ENCODE peak calls at places on chromosomes 16 and 17, in seven cellular contexts. One of them, this sample, is unnamed.

GRCh38 chr16:34802396-34802795 is 1343.0 kb downstream of the TP53TG3F start:
- DNase-seq in fibroblast of the aortic adventitia: no peak
- DNase-seq in GM20000: peak; percentile 1
- DNase-seq in tibial artery: no peak
- DNase-seq in progenitor cell of endocrine pancreas: no peak
- DNase-seq in osteocyte: no peak
- DNase-seq in prostate gland: no peak
- DNase-seq in this sample: no peak

GRCh38 chr17:58336456-58337094 is 8.0 kb upstream of the TSPOAP1 start:
- DNase-seq in fibroblast of the aortic adventitia: peak; percentile 43
- DNase-seq in GM20000: no peak
- DNase-seq in tibial artery: no peak
- DNase-seq in progenitor cell of endocrine pancreas: no peak
- DNase-seq in osteocyte: no peak
- DNase-seq in prostate gland: no peak
- DNase-seq in this sample: no peak

GRCh38 chr16:9050102-9050830 is 41.2 kb upstream of the HAPSTR1 start:
- DNase-seq in fibroblast of the aortic adventitia: no peak
- DNase-seq in GM20000: no peak
- DNase-seq in tibial artery: no peak
- DNase-seq in progenitor cell of endocrine pancreas: peak; percentile 10
- DNase-seq in osteocyte: no peak
- DNase-seq in prostate gland: no peak
- DNase-seq in this sample: peak; percentile 41

GRCh38 chr17:55751720-55752250 is 934 bp downstream of the PCTP start:
- DNase-seq in fibroblast of the aortic adventitia: peak; percentile 5
- DNase-seq in GM20000: no peak
- DNase-seq in tibial artery: no peak
- DNase-seq in progenitor cell of endocrine pancreas: no peak
- DNase-seq in osteocyte: no peak
- DNase-seq in prostate gland: no peak
- DNase-seq in this sample: no peak

GRCh38 chr17:63699638-63700527 is at the start of gene LIMD2:
- DNase-seq in fibroblast of the aortic adventitia: no peak
- DNase-seq in GM20000: peak; percentile 93
- DNase-seq in tibial artery: peak; percentile 73
- DNase-seq in progenitor cell of endocrine pancreas: peak; percentile 60
- DNase-seq in osteocyte: no peak
- DNase-seq in prostate gland: peak; percentile 51
- DNase-seq in this sample: peak; percentile 72

GRCh38 chr17:72600934-72601333 is 480.1 kb downstream of the SOX9 start:
- DNase-seq in fibroblast of the aortic adventitia: peak; percentile 54
- DNase-seq in GM20000: no peak
- DNase-seq in tibial artery: no peak
- DNase-seq in progenitor cell of endocrine pancreas: no peak
- DNase-seq in osteocyte: no peak
- DNase-seq in prostate gland: no peak
- DNase-seq in this sample: no peak

GRCh38 chr16:85616608-85617311 is 3.6 kb downstream of the GSE1 start:
- DNase-seq in fibroblast of the aortic adventitia: no peak
- DNase-seq in GM20000: peak; percentile 87
- DNase-seq in tibial artery: no peak
- DNase-seq in progenitor cell of endocrine pancreas: no peak
- DNase-seq in osteocyte: no peak
- DNase-seq in prostate gland: peak; percentile 65
- DNase-seq in this sample: no peak

GRCh38 chr17:75289832-75290337 is 652 bp upstream of the SLC25A19 start:
- DNase-seq in fibroblast of the aortic adventitia: peak; percentile 63
- DNase-seq in GM20000: no peak
- DNase-seq in tibial artery: peak; percentile 74
- DNase-seq in progenitor cell of endocrine pancreas: no peak
- DNase-seq in osteocyte: no peak
- DNase-seq in prostate gland: peak; percentile 32
- DNase-seq in this sample: no peak

GRCh38 chr16:1323296-1324239 is 9.9 kb upstream of the BAIAP3 start:
- DNase-seq in fibroblast of the aortic adventitia: no peak
- DNase-seq in GM20000: no peak
- DNase-seq in tibial artery: no peak
- DNase-seq in progenitor cell of endocrine pancreas: no peak
- DNase-seq in osteocyte: no peak
- DNase-seq in prostate gland: peak; percentile 35
- DNase-seq in this sample: no peak

GRCh38 chr17:20046629-20047028 is 37.5 kb downstream of the SPECC1 start:
- DNase-seq in fibroblast of the aortic adventitia: no peak
- DNase-seq in GM20000: no peak
- DNase-seq in tibial artery: no peak
- DNase-seq in progenitor cell of endocrine pancreas: no peak
- DNase-seq in osteocyte: no peak
- DNase-seq in prostate gland: no peak
- DNase-seq in this sample: no peak

GRCh38 chr17:58330544-58330996 is 2.0 kb upstream of the TSPOAP1 start:
- DNase-seq in fibroblast of the aortic adventitia: no peak
- DNase-seq in GM20000: no peak
- DNase-seq in tibial artery: no peak
- DNase-seq in progenitor cell of endocrine pancreas: no peak
- DNase-seq in osteocyte: no peak
- DNase-seq in prostate gland: no peak
- DNase-seq in this sample: no peak

GRCh38 chr16:28273511-28273910 is 18.8 kb upstream of the SBK1 start:
- DNase-seq in fibroblast of the aortic adventitia: no peak
- DNase-seq in GM20000: no peak
- DNase-seq in tibial artery: no peak
- DNase-seq in progenitor cell of endocrine pancreas: no peak
- DNase-seq in osteocyte: no peak
- DNase-seq in prostate gland: no peak
- DNase-seq in this sample: no peak

GRCh38 chr16:70652322-70652721 is 6.0 kb downstream of the IL34 start:
- DNase-seq in fibroblast of the aortic adventitia: peak; percentile 23
- DNase-seq in GM20000: peak; percentile 7
- DNase-seq in tibial artery: no peak
- DNase-seq in progenitor cell of endocrine pancreas: no peak
- DNase-seq in osteocyte: no peak
- DNase-seq in prostate gland: no peak
- DNase-seq in this sample: no peak

GRCh38 chr16:12754824-12755543 is 48.7 kb downstream of the CPPED1 start:
- DNase-seq in fibroblast of the aortic adventitia: no peak
- DNase-seq in GM20000: no peak
- DNase-seq in tibial artery: no peak
- DNase-seq in progenitor cell of endocrine pancreas: no peak
- DNase-seq in osteocyte: no peak
- DNase-seq in prostate gland: no peak
- DNase-seq in this sample: no peak

GRCh38 chr17:55067697-55068439 is 99.3 kb downstream of the STXBP4 start:
- DNase-seq in fibroblast of the aortic adventitia: peak; percentile 8
- DNase-seq in GM20000: no peak
- DNase-seq in tibial artery: no peak
- DNase-seq in progenitor cell of endocrine pancreas: no peak
- DNase-seq in osteocyte: no peak
- DNase-seq in prostate gland: no peak
- DNase-seq in this sample: no peak

GRCh38 chr17:67488161-67488560 is 111.1 kb downstream of the PITPNC1 start:
- DNase-seq in fibroblast of the aortic adventitia: peak; percentile 91
- DNase-seq in GM20000: no peak
- DNase-seq in tibial artery: peak; percentile 74
- DNase-seq in progenitor cell of endocrine pancreas: no peak
- DNase-seq in osteocyte: no peak
- DNase-seq in prostate gland: no peak
- DNase-seq in this sample: no peak

GRCh38 chr16:11871193-11871592 is 19.9 kb upstream of the RSL1D1 start:
- DNase-seq in fibroblast of the aortic adventitia: peak; percentile 55
- DNase-seq in GM20000: no peak
- DNase-seq in tibial artery: no peak
- DNase-seq in progenitor cell of endocrine pancreas: no peak
- DNase-seq in osteocyte: no peak
- DNase-seq in prostate gland: no peak
- DNase-seq in this sample: peak; percentile 45

GRCh38 chr16:57091200-57091989 is 988 bp upstream of the CPNE2 start:
- DNase-seq in fibroblast of the aortic adventitia: peak; percentile 28
- DNase-seq in GM20000: no peak
- DNase-seq in tibial artery: peak; percentile 80
- DNase-seq in progenitor cell of endocrine pancreas: peak; percentile 26
- DNase-seq in osteocyte: no peak
- DNase-seq in prostate gland: no peak
- DNase-seq in this sample: no peak

GRCh38 chr17:45282683-45283644 is 21.1 kb upstream of the SPATA32 start:
- DNase-seq in fibroblast of the aortic adventitia: no peak
- DNase-seq in GM20000: no peak
- DNase-seq in tibial artery: no peak
- DNase-seq in progenitor cell of endocrine pancreas: no peak
- DNase-seq in osteocyte: no peak
- DNase-seq in prostate gland: no peak
- DNase-seq in this sample: no peak

GRCh38 chr17:59311051-59311468 is 20.4 kb upstream of the YPEL2 start:
- DNase-seq in fibroblast of the aortic adventitia: peak; percentile 70
- DNase-seq in GM20000: peak; percentile 74
- DNase-seq in tibial artery: no peak
- DNase-seq in progenitor cell of endocrine pancreas: no peak
- DNase-seq in osteocyte: no peak
- DNase-seq in prostate gland: peak; percentile 44
- DNase-seq in this sample: peak; percentile 43

GRCh38 chr17:63433746-63434591 is 12.1 kb downstream of the CYB561 start:
- DNase-seq in fibroblast of the aortic adventitia: peak; percentile 98
- DNase-seq in GM20000: no peak
- DNase-seq in tibial artery: peak; percentile 90
- DNase-seq in progenitor cell of endocrine pancreas: no peak
- DNase-seq in osteocyte: no peak
- DNase-seq in prostate gland: peak; percentile 56
- DNase-seq in this sample: no peak

GRCh38 chr17:56392274-56392673 is 201.2 kb upstream of the NOG start:
- DNase-seq in fibroblast of the aortic adventitia: no peak
- DNase-seq in GM20000: no peak
- DNase-seq in tibial artery: no peak
- DNase-seq in progenitor cell of endocrine pancreas: no peak
- DNase-seq in osteocyte: no peak
- DNase-seq in prostate gland: no peak
- DNase-seq in this sample: no peak

GRCh38 chr17:8300629-8301242 is 5.5 kb upstream of the SLC25A35 start:
- DNase-seq in fibroblast of the aortic adventitia: peak; percentile 67
- DNase-seq in GM20000: peak; percentile 86
- DNase-seq in tibial artery: no peak
- DNase-seq in progenitor cell of endocrine pancreas: peak; percentile 35
- DNase-seq in osteocyte: no peak
- DNase-seq in prostate gland: peak; percentile 58
- DNase-seq in this sample: peak; percentile 44

GRCh38 chr17:32552280-32552679 is 65.5 kb downstream of the CDK5R1 start:
- DNase-seq in fibroblast of the aortic adventitia: no peak
- DNase-seq in GM20000: no peak
- DNase-seq in tibial artery: no peak
- DNase-seq in progenitor cell of endocrine pancreas: no peak
- DNase-seq in osteocyte: no peak
- DNase-seq in prostate gland: no peak
- DNase-seq in this sample: no peak

GRCh38 chr17:55341432-55341831 is 76.7 kb downstream of the HLF start:
- DNase-seq in fibroblast of the aortic adventitia: peak; percentile 42
- DNase-seq in GM20000: no peak
- DNase-seq in tibial artery: no peak
- DNase-seq in progenitor cell of endocrine pancreas: no peak
- DNase-seq in osteocyte: no peak
- DNase-seq in prostate gland: no peak
- DNase-seq in this sample: no peak

GRCh38 chr16:27929818-27930217 is 133.7 kb downstream of the GSG1L start:
- DNase-seq in fibroblast of the aortic adventitia: no peak
- DNase-seq in GM20000: no peak
- DNase-seq in tibial artery: no peak
- DNase-seq in progenitor cell of endocrine pancreas: no peak
- DNase-seq in osteocyte: no peak
- DNase-seq in prostate gland: no peak
- DNase-seq in this sample: no peak

GRCh38 chr17:77695386-77695785 is 263.1 kb upstream of the TNRC6C start:
- DNase-seq in fibroblast of the aortic adventitia: no peak
- DNase-seq in GM20000: no peak
- DNase-seq in tibial artery: peak; percentile 40
- DNase-seq in progenitor cell of endocrine pancreas: no peak
- DNase-seq in osteocyte: peak; percentile 64
- DNase-seq in prostate gland: no peak
- DNase-seq in this sample: no peak

GRCh38 chr17:7280519-7281073 is 922 bp upstream of the SLC2A4 start:
- DNase-seq in fibroblast of the aortic adventitia: peak; percentile 82
- DNase-seq in GM20000: peak; percentile 91
- DNase-seq in tibial artery: peak; percentile 91
- DNase-seq in progenitor cell of endocrine pancreas: peak; percentile 70
- DNase-seq in osteocyte: peak; percentile 90
- DNase-seq in prostate gland: peak; percentile 74
- DNase-seq in this sample: peak; percentile 82
- TF ChIP-seq CTCF in fibroblast of the aortic adventitia: peak; percentile 95
- TF ChIP-seq CTCF in GM20000: peak; percentile 88
- TF ChIP-seq CTCF in tibial artery: peak; percentile 96
- TF ChIP-seq CTCF in progenitor cell of endocrine pancreas: peak; percentile 84
- TF ChIP-seq CTCF in osteocyte: peak; percentile 91
- TF ChIP-seq CTCF in prostate gland: peak; percentile 84
- TF ChIP-seq CTCF in this sample: peak; percentile 75

DNA sequence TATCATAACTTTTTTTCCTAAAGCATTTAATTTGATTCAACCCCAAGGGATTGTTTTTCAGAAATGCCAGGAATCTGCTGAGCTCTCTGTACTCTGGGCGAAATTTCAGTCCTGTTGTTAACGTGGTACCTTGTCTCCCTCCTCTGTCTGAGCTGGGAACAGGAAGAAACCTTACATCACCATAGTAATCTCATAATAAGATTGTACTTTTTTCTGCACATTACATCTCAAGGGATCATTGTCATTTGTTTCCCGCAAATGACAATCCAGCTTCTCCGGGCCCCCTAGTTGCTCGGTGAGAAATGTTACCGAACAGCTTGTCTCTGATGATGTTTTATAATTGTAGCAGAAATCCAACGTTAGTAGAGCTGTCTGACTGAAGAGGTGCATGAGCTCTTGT is 152.7 kb upstream of the ERCC4 start:
- DNase-seq in fibroblast of the aortic adventitia: no peak
- DNase-seq in GM20000: no peak
- DNase-seq in tibial artery: no peak
- DNase-seq in progenitor cell of endocrine pancreas: no peak
- DNase-seq in osteocyte: no peak
- DNase-seq in prostate gland: no peak
- DNase-seq in this sample: no peak
- TF ChIP-seq CTCF in fibroblast of the aortic adventitia: no peak
- TF ChIP-seq CTCF in GM20000: no peak
- TF ChIP-seq CTCF in tibial artery: peak; percentile 35
- TF ChIP-seq CTCF in progenitor cell of endocrine pancreas: peak; percentile 74
- TF ChIP-seq CTCF in osteocyte: no peak
- TF ChIP-seq CTCF in prostate gland: no peak
- TF ChIP-seq CTCF in this sample: no peak

DNA sequence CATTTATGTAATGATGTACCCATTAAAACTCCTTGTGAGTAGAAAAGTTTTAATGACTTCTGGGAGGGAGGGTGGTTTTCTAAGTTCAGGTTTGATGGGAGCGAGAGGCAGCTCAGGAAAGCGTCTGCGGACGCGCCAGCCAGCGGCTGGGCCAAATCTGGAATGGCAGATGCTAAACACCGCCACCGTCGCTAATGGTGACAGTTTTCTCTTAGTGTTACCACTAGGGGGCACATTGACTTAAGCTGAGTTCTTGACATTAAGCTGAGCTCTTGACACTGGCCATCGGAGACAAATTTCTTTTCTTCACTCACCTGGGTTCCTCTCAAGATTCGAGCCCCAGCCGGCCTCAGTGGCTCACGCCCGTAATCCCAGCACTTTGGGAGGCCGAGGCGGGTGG is 6.7 kb downstream of the TRPV1 start:
- DNase-seq in fibroblast of the aortic adventitia: peak; percentile 36
- DNase-seq in GM20000: peak; percentile 43
- DNase-seq in tibial artery: no peak
- DNase-seq in progenitor cell of endocrine pancreas: no peak
- DNase-seq in osteocyte: no peak
- DNase-seq in prostate gland: no peak
- DNase-seq in this sample: no peak
- TF ChIP-seq CTCF in fibroblast of the aortic adventitia: peak; percentile 47
- TF ChIP-seq CTCF in GM20000: no peak
- TF ChIP-seq CTCF in tibial artery: peak; percentile 31
- TF ChIP-seq CTCF in progenitor cell of endocrine pancreas: peak; percentile 49
- TF ChIP-seq CTCF in osteocyte: peak; percentile 39
- TF ChIP-seq CTCF in prostate gland: no peak
- TF ChIP-seq CTCF in this sample: peak; percentile 58

GRCh38 chr16:73846292-73846849 is 450.2 kb upstream of the PSMD7 start:
- DNase-seq in fibroblast of the aortic adventitia: no peak
- DNase-seq in GM20000: no peak
- DNase-seq in tibial artery: no peak
- DNase-seq in progenitor cell of endocrine pancreas: no peak
- DNase-seq in osteocyte: no peak
- DNase-seq in prostate gland: no peak
- DNase-seq in this sample: no peak
- TF ChIP-seq CTCF in fibroblast of the aortic adventitia: no peak
- TF ChIP-seq CTCF in GM20000: no peak
- TF ChIP-seq CTCF in tibial artery: no peak
- TF ChIP-seq CTCF in progenitor cell of endocrine pancreas: peak; percentile 14
- TF ChIP-seq CTCF in osteocyte: no peak
- TF ChIP-seq CTCF in prostate gland: no peak
- TF ChIP-seq CTCF in this sample: no peak

This sample was measured in endothelial cell.